ENCODE peak calls at places on chromosomes 6 and 20, in ten cellular contexts. One of them, this sample, is unnamed.

GRCh38 chr6:21188505-21189223 is 404.9 kb upstream of the SOX4 start:
- DNase-seq in upper lobe of left lung: no peak
- DNase-seq in bronchial epithelial cell: peak; percentile 87
- DNase-seq in colonic mucosa: no peak
- DNase-seq in naive thymus-derived CD4-positive, alpha-beta T cell: no peak
- DNase-seq in psoas muscle: no peak
- DNase-seq in adrenal gland: no peak
- DNase-seq in AG10803: no peak
- DNase-seq in uterus: no peak
- DNase-seq in astrocyte of the spinal cord: peak; percentile 16
- DNase-seq in this sample: no peak

GRCh38 chr20:21808863-21809664 is 103.6 kb downstream of the PAX1 start:
- DNase-seq in upper lobe of left lung: peak; percentile 88
- DNase-seq in bronchial epithelial cell: no peak
- DNase-seq in colonic mucosa: peak; percentile 41
- DNase-seq in naive thymus-derived CD4-positive, alpha-beta T cell: no peak
- DNase-seq in psoas muscle: peak; percentile 31
- DNase-seq in adrenal gland: peak; percentile 59
- DNase-seq in AG10803: no peak
- DNase-seq in uterus: no peak
- DNase-seq in astrocyte of the spinal cord: no peak
- DNase-seq in this sample: no peak

GRCh38 chr6:53411451-53411850 is 62.7 kb upstream of the ELOVL5 start:
- DNase-seq in upper lobe of left lung: no peak
- DNase-seq in bronchial epithelial cell: peak; percentile 35
- DNase-seq in colonic mucosa: no peak
- DNase-seq in naive thymus-derived CD4-positive, alpha-beta T cell: no peak
- DNase-seq in psoas muscle: no peak
- DNase-seq in adrenal gland: no peak
- DNase-seq in AG10803: peak; percentile 4
- DNase-seq in uterus: no peak
- DNase-seq in astrocyte of the spinal cord: no peak
- DNase-seq in this sample: no peak

GRCh38 chr20:21622097-21622496 is 83.4 kb upstream of the PAX1 start:
- DNase-seq in upper lobe of left lung: no peak
- DNase-seq in bronchial epithelial cell: peak; percentile 50
- DNase-seq in colonic mucosa: no peak
- DNase-seq in naive thymus-derived CD4-positive, alpha-beta T cell: no peak
- DNase-seq in psoas muscle: no peak
- DNase-seq in adrenal gland: no peak
- DNase-seq in AG10803: no peak
- DNase-seq in uterus: no peak
- DNase-seq in astrocyte of the spinal cord: no peak
- DNase-seq in this sample: no peak

GRCh38 chr6:147167009-147167408 is 37.2 kb upstream of the STXBP5 start:
- DNase-seq in upper lobe of left lung: no peak
- DNase-seq in bronchial epithelial cell: no peak
- DNase-seq in colonic mucosa: no peak
- DNase-seq in naive thymus-derived CD4-positive, alpha-beta T cell: no peak
- DNase-seq in psoas muscle: no peak
- DNase-seq in adrenal gland: no peak
- DNase-seq in AG10803: no peak
- DNase-seq in uterus: no peak
- DNase-seq in astrocyte of the spinal cord: no peak
- DNase-seq in this sample: no peak

GRCh38 chr6:43776115-43776798 is 6.2 kb downstream of the VEGFA start:
- DNase-seq in upper lobe of left lung: no peak
- DNase-seq in bronchial epithelial cell: no peak
- DNase-seq in colonic mucosa: peak; percentile 46
- DNase-seq in naive thymus-derived CD4-positive, alpha-beta T cell: no peak
- DNase-seq in psoas muscle: no peak
- DNase-seq in adrenal gland: peak; percentile 73
- DNase-seq in AG10803: no peak
- DNase-seq in uterus: no peak
- DNase-seq in astrocyte of the spinal cord: no peak
- DNase-seq in this sample: no peak

GRCh38 chr6:80197474-80197873 is 91.0 kb downstream of the BCKDHB start:
- DNase-seq in upper lobe of left lung: no peak
- DNase-seq in bronchial epithelial cell: no peak
- DNase-seq in colonic mucosa: no peak
- DNase-seq in naive thymus-derived CD4-positive, alpha-beta T cell: no peak
- DNase-seq in psoas muscle: no peak
- DNase-seq in adrenal gland: peak; percentile 2
- DNase-seq in AG10803: peak; percentile 93
- DNase-seq in uterus: no peak
- DNase-seq in astrocyte of the spinal cord: no peak
- DNase-seq in this sample: no peak

GRCh38 chr6:107576852-107577251 is 86.9 kb downstream of the SOBP start:
- DNase-seq in upper lobe of left lung: no peak
- DNase-seq in bronchial epithelial cell: peak; percentile 85
- DNase-seq in colonic mucosa: no peak
- DNase-seq in naive thymus-derived CD4-positive, alpha-beta T cell: no peak
- DNase-seq in psoas muscle: no peak
- DNase-seq in adrenal gland: peak; percentile 21
- DNase-seq in AG10803: peak; percentile 32
- DNase-seq in uterus: no peak
- DNase-seq in astrocyte of the spinal cord: peak; percentile 29
- DNase-seq in this sample: peak; percentile 54

GRCh38 chr6:39171489-39172376 is 56.7 kb upstream of the SAYSD1 start:
- DNase-seq in upper lobe of left lung: no peak
- DNase-seq in bronchial epithelial cell: no peak
- DNase-seq in colonic mucosa: no peak
- DNase-seq in naive thymus-derived CD4-positive, alpha-beta T cell: no peak
- DNase-seq in psoas muscle: no peak
- DNase-seq in adrenal gland: no peak
- DNase-seq in AG10803: no peak
- DNase-seq in uterus: no peak
- DNase-seq in astrocyte of the spinal cord: no peak
- DNase-seq in this sample: no peak

GRCh38 chr20:36093025-36093803 is 61.3 kb upstream of the EPB41L1 start:
- DNase-seq in upper lobe of left lung: peak; percentile 89
- DNase-seq in bronchial epithelial cell: no peak
- DNase-seq in colonic mucosa: peak; percentile 73
- DNase-seq in naive thymus-derived CD4-positive, alpha-beta T cell: peak; percentile 21
- DNase-seq in psoas muscle: peak; percentile 65
- DNase-seq in adrenal gland: peak; percentile 61
- DNase-seq in AG10803: peak; percentile 60
- DNase-seq in uterus: peak; percentile 34
- DNase-seq in astrocyte of the spinal cord: no peak
- DNase-seq in this sample: no peak

GRCh38 chr20:61765871-61766654 is 299.6 kb downstream of the TAF4 start:
- DNase-seq in upper lobe of left lung: no peak
- DNase-seq in bronchial epithelial cell: no peak
- DNase-seq in colonic mucosa: no peak
- DNase-seq in naive thymus-derived CD4-positive, alpha-beta T cell: no peak
- DNase-seq in psoas muscle: no peak
- DNase-seq in adrenal gland: no peak
- DNase-seq in AG10803: no peak
- DNase-seq in uterus: no peak
- DNase-seq in astrocyte of the spinal cord: no peak
- DNase-seq in this sample: no peak

GRCh38 chr20:59925894-59926293 is 7.5 kb downstream of the SYCP2 start:
- DNase-seq in upper lobe of left lung: no peak
- DNase-seq in bronchial epithelial cell: no peak
- DNase-seq in colonic mucosa: no peak
- DNase-seq in naive thymus-derived CD4-positive, alpha-beta T cell: no peak
- DNase-seq in psoas muscle: no peak
- DNase-seq in adrenal gland: no peak
- DNase-seq in AG10803: peak; percentile 36
- DNase-seq in uterus: no peak
- DNase-seq in astrocyte of the spinal cord: no peak
- DNase-seq in this sample: no peak

GRCh38 chr6:109296971-109297372 is 85.3 kb downstream of the CD164 start:
- DNase-seq in upper lobe of left lung: no peak
- DNase-seq in bronchial epithelial cell: no peak
- DNase-seq in colonic mucosa: peak; percentile 44
- DNase-seq in naive thymus-derived CD4-positive, alpha-beta T cell: no peak
- DNase-seq in psoas muscle: no peak
- DNase-seq in adrenal gland: no peak
- DNase-seq in AG10803: no peak
- DNase-seq in uterus: no peak
- DNase-seq in astrocyte of the spinal cord: no peak
- DNase-seq in this sample: no peak

GRCh38 chr20:61939691-61940360 is 125.9 kb downstream of the TAF4 start:
- DNase-seq in upper lobe of left lung: no peak
- DNase-seq in bronchial epithelial cell: no peak
- DNase-seq in colonic mucosa: no peak
- DNase-seq in naive thymus-derived CD4-positive, alpha-beta T cell: no peak
- DNase-seq in psoas muscle: no peak
- DNase-seq in adrenal gland: no peak
- DNase-seq in AG10803: no peak
- DNase-seq in uterus: no peak
- DNase-seq in astrocyte of the spinal cord: no peak
- DNase-seq in this sample: no peak

GRCh38 chr20:53384392-53384791 is 209.2 kb downstream of the ZNF217 start:
- DNase-seq in upper lobe of left lung: no peak
- DNase-seq in bronchial epithelial cell: no peak
- DNase-seq in colonic mucosa: no peak
- DNase-seq in naive thymus-derived CD4-positive, alpha-beta T cell: no peak
- DNase-seq in psoas muscle: no peak
- DNase-seq in adrenal gland: peak; percentile 9
- DNase-seq in AG10803: no peak
- DNase-seq in uterus: no peak
- DNase-seq in astrocyte of the spinal cord: no peak
- DNase-seq in this sample: no peak

GRCh38 chr6:106820412-106820852 is 154.1 kb downstream of the CD24 start:
- DNase-seq in upper lobe of left lung: no peak
- DNase-seq in bronchial epithelial cell: no peak
- DNase-seq in colonic mucosa: no peak
- DNase-seq in naive thymus-derived CD4-positive, alpha-beta T cell: no peak
- DNase-seq in psoas muscle: no peak
- DNase-seq in adrenal gland: no peak
- DNase-seq in AG10803: peak; percentile 68
- DNase-seq in uterus: no peak
- DNase-seq in astrocyte of the spinal cord: peak; percentile 66
- DNase-seq in this sample: peak; percentile 33

GRCh38 chr6:35311390-35312075 is 13.9 kb downstream of the DEF6 start:
- DNase-seq in upper lobe of left lung: no peak
- DNase-seq in bronchial epithelial cell: no peak
- DNase-seq in colonic mucosa: no peak
- DNase-seq in naive thymus-derived CD4-positive, alpha-beta T cell: peak; percentile 75
- DNase-seq in psoas muscle: no peak
- DNase-seq in adrenal gland: no peak
- DNase-seq in AG10803: no peak
- DNase-seq in uterus: no peak
- DNase-seq in astrocyte of the spinal cord: no peak
- DNase-seq in this sample: no peak

GRCh38 chr6:124090491-124090890 is 286.8 kb downstream of the NKAIN2 start:
- DNase-seq in upper lobe of left lung: no peak
- DNase-seq in bronchial epithelial cell: peak; percentile 31
- DNase-seq in colonic mucosa: no peak
- DNase-seq in naive thymus-derived CD4-positive, alpha-beta T cell: no peak
- DNase-seq in psoas muscle: no peak
- DNase-seq in adrenal gland: no peak
- DNase-seq in AG10803: no peak
- DNase-seq in uterus: no peak
- DNase-seq in astrocyte of the spinal cord: no peak
- DNase-seq in this sample: no peak

DNA sequence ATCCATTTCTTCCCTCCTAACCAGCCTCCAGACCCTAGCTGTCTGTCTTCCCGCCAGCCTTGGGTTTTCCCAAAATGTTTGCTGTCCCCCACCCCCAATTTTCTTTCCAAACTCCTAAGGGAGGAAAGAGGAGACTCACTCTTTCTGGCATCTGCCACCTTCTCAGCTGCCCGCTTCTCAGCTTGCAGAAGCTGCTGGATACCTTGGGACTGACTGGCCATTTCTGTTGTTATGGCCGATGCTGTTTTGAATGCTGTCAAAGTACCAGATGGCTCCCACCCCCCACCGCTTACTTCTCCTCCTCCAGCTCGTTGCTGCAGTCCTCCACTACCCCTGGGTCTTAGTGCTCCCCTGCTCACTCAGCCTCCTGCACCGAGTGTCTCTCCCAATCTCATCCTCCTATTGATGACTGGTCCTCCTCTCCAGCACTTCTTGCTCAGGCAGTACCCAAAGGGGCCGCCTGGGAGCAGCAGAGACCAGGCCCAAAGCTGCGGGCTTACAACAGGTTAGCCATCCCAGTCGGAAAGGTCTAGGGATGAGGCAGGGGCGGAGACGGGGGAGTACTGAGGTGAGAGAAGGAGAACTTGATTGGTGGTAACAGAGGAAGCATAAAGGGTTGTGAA is at the start of gene ATP6V1G2:
- DNase-seq in upper lobe of left lung: peak; percentile 84
- DNase-seq in bronchial epithelial cell: peak; percentile 91
- DNase-seq in colonic mucosa: peak; percentile 94
- DNase-seq in naive thymus-derived CD4-positive, alpha-beta T cell: peak; percentile 68
- DNase-seq in psoas muscle: peak; percentile 88
- DNase-seq in adrenal gland: peak; percentile 92
- DNase-seq in AG10803: peak; percentile 91
- DNase-seq in uterus: peak; percentile 91
- DNase-seq in astrocyte of the spinal cord: peak; percentile 96
- DNase-seq in this sample: peak; percentile 90
- H3K4me3 ChIP-seq in upper lobe of left lung: peak within 1 kb of the TSS; percentile 22
- H3K4me3 ChIP-seq in bronchial epithelial cell: peak within 1 kb of the TSS; percentile 35
- H3K4me3 ChIP-seq in colonic mucosa: peak within 1 kb of the TSS; percentile 35
- H3K4me3 ChIP-seq in naive thymus-derived CD4-positive, alpha-beta T cell: peak within 1 kb of the TSS; percentile 68
- H3K4me3 ChIP-seq in psoas muscle: peak within 1 kb of the TSS; percentile 71
- H3K4me3 ChIP-seq in adrenal gland: no peak within 1 kb of the TSS
- H3K4me3 ChIP-seq in AG10803: peak within 1 kb of the TSS; percentile 66
- H3K4me3 ChIP-seq in uterus: peak within 1 kb of the TSS; percentile 42
- H3K4me3 ChIP-seq in astrocyte of the spinal cord: peak within 1 kb of the TSS; percentile 55
- H3K4me3 ChIP-seq in this sample: peak within 1 kb of the TSS; percentile 60

GRCh38 chr6:169490409-169490708 is 211.5 kb downstream of the WDR27 start:
- DNase-seq in upper lobe of left lung: no peak
- DNase-seq in bronchial epithelial cell: no peak
- DNase-seq in colonic mucosa: no peak
- DNase-seq in naive thymus-derived CD4-positive, alpha-beta T cell: no peak
- DNase-seq in psoas muscle: no peak
- DNase-seq in adrenal gland: no peak
- DNase-seq in AG10803: no peak
- DNase-seq in uterus: no peak
- DNase-seq in astrocyte of the spinal cord: no peak
- DNase-seq in this sample: no peak
- H3K4me3 ChIP-seq in upper lobe of left lung: no peak overlapping the region
- H3K4me3 ChIP-seq in bronchial epithelial cell: no peak overlapping the region
- H3K4me3 ChIP-seq in colonic mucosa: no peak overlapping the region
- H3K4me3 ChIP-seq in naive thymus-derived CD4-positive, alpha-beta T cell: no peak overlapping the region
- H3K4me3 ChIP-seq in psoas muscle: no peak overlapping the region
- H3K4me3 ChIP-seq in adrenal gland: no peak overlapping the region
- H3K4me3 ChIP-seq in AG10803: no peak overlapping the region
- H3K4me3 ChIP-seq in uterus: no peak overlapping the region
- H3K4me3 ChIP-seq in astrocyte of the spinal cord: no peak overlapping the region
- H3K4me3 ChIP-seq in this sample: no peak overlapping the region

GRCh38 chr6:4732691-4733315 is 43.4 kb upstream of the CDYL start:
- DNase-seq in upper lobe of left lung: no peak
- DNase-seq in bronchial epithelial cell: peak; percentile 96
- DNase-seq in colonic mucosa: peak; percentile 19
- DNase-seq in naive thymus-derived CD4-positive, alpha-beta T cell: no peak
- DNase-seq in psoas muscle: peak; percentile 56
- DNase-seq in adrenal gland: peak; percentile 78
- DNase-seq in AG10803: peak; percentile 89
- DNase-seq in uterus: peak; percentile 72
- DNase-seq in astrocyte of the spinal cord: peak; percentile 90
- DNase-seq in this sample: peak; percentile 84
- H3K4me3 ChIP-seq in upper lobe of left lung: no peak overlapping the region
- H3K4me3 ChIP-seq in bronchial epithelial cell: no peak overlapping the region
- H3K4me3 ChIP-seq in colonic mucosa: no peak overlapping the region
- H3K4me3 ChIP-seq in naive thymus-derived CD4-positive, alpha-beta T cell: no peak overlapping the region
- H3K4me3 ChIP-seq in psoas muscle: no peak overlapping the region
- H3K4me3 ChIP-seq in adrenal gland: no peak overlapping the region
- H3K4me3 ChIP-seq in AG10803: peak overlapping the region; percentile 46
- H3K4me3 ChIP-seq in uterus: peak overlapping the region; percentile 28
- H3K4me3 ChIP-seq in astrocyte of the spinal cord: peak overlapping the region; percentile 2
- H3K4me3 ChIP-seq in this sample: peak overlapping the region; percentile 36

GRCh38 chr20:49675368-49676151 is 38.1 kb downstream of the B4GALT5 start:
- DNase-seq in upper lobe of left lung: no peak
- DNase-seq in bronchial epithelial cell: no peak
- DNase-seq in colonic mucosa: peak; percentile 77
- DNase-seq in naive thymus-derived CD4-positive, alpha-beta T cell: no peak
- DNase-seq in psoas muscle: no peak
- DNase-seq in adrenal gland: no peak
- DNase-seq in AG10803: no peak
- DNase-seq in uterus: no peak
- DNase-seq in astrocyte of the spinal cord: no peak
- DNase-seq in this sample: no peak
- H3K4me3 ChIP-seq in upper lobe of left lung: no peak overlapping the region
- H3K4me3 ChIP-seq in bronchial epithelial cell: no peak overlapping the region
- H3K4me3 ChIP-seq in colonic mucosa: no peak overlapping the region
- H3K4me3 ChIP-seq in naive thymus-derived CD4-positive, alpha-beta T cell: no peak overlapping the region
- H3K4me3 ChIP-seq in psoas muscle: no peak overlapping the region
- H3K4me3 ChIP-seq in adrenal gland: no peak overlapping the region
- H3K4me3 ChIP-seq in AG10803: no peak overlapping the region
- H3K4me3 ChIP-seq in uterus: no peak overlapping the region
- H3K4me3 ChIP-seq in astrocyte of the spinal cord: no peak overlapping the region
- H3K4me3 ChIP-seq in this sample: no peak overlapping the region